ENCODE peak calls at places on chromosome 15, in four cellular contexts. S, U, A and L are unnamed samples.
A peak's percentile ranks its signal among the peaks of the same experiment; 100 is the strongest.

GRCh38 chr15:68819451-68820204 is 1.1 kb downstream of the ANP32A start:
- ATAC-seq in A (no peak), S (peak; percentile 1), U (no peak), L (peak; percentile 18)

GRCh38 chr15:62141643-62142588 is 23.2 kb downstream of the C2CD4B start:
- ATAC-seq in U (peak; percentile 70), A (no peak), S (no peak), L (no peak)

GRCh38 chr15:31308185-31308639 is 18.4 kb upstream of the KLF13 start:
- ATAC-seq in S (no peak), A (no peak), U (no peak), L (no peak)

GRCh38 chr15:68045289-68046265 is 8.5 kb upstream of the PIAS1 start:
- ATAC-seq in U (no peak), S (no peak), A (no peak), L (no peak)

GRCh38 chr15:64845183-64845611 is 3.5 kb downstream of the PLEKHO2 start:
- ATAC-seq in A (peak; percentile 3), U (no peak), S (no peak), L (no peak)

GRCh38 chr15:70748281-70748747 is 15.0 kb downstream of the UACA start:
- ATAC-seq in U (no peak), A (peak; percentile 66), S (peak; percentile 41), L (peak; percentile 55)

GRCh38 chr15:33311312-33311971 is 675 bp downstream of the RYR3 start:
- ATAC-seq in S (no peak), A (no peak), U (no peak), L (no peak)

GRCh38 chr15:38859574-38859973 is 295.0 kb upstream of the RASGRP1 start:
- ATAC-seq in U (no peak), S (no peak), A (no peak), L (no peak)

GRCh38 chr15:68730491-68731317 is 90.0 kb downstream of the ANP32A start:
- ATAC-seq in U (peak; percentile 34), A (peak; percentile 57), S (peak; percentile 68), L (peak; percentile 18)

GRCh38 chr15:91049378-91050127 is 27.2 kb upstream of the VPS33B start:
- ATAC-seq in S (peak; percentile 98), U (peak; percentile 93), A (peak; percentile 94), L (peak; percentile 58)
- H3K4me3 ChIP-seq in S (no peak overlapping the region), U (no peak overlapping the region), A (no peak overlapping the region), L (no peak overlapping the region)

DNA sequence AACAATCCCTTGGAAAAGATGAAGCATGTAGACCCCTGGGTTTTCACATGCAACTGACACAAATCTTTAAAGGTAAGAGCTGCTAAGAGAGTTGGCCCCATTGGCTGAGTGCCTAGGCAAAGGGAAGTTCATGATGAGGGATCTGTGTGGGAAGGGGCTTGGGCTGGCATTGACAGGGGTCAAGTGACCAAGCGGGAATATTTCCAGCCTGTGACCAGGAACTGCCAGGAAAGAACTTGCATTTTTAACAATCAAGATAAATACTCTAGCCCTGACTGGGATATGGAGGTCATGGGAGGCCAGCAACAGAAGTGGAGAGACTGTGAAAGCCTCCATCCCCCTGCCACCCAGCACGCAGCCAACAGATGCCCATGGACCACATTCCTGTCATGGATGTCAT is 361.1 kb upstream of the ATP10A start:
- ATAC-seq in U (no peak), S (no peak), A (no peak), L (no peak)
- H3K36me3 ChIP-seq in U (no peaks in the 10 kb centered on the region), S (no peaks in the 10 kb centered on the region), A (no peaks in the 10 kb centered on the region), L (no peaks in the 10 kb centered on the region)

GRCh38 chr15:73633111-73633990 is at the start of gene NPTN:
- ATAC-seq in S (peak; percentile 92), A (peak; percentile 96), U (peak; percentile 92), L (peak; percentile 95)
- TF ChIP-seq CTCF in S (no peak), A (no peak), U (no peak), L (peak; percentile 9)

GRCh38 chr15:82093774-82094211 is 48.0 kb upstream of the MEX3B start:
- ATAC-seq in A (no peak), U (no peak), S (no peak), L (no peak)
- H3K4me3 ChIP-seq in A (no peak overlapping the region), U (no peak overlapping the region), S (no peak overlapping the region), L (no peak overlapping the region)

DNA sequence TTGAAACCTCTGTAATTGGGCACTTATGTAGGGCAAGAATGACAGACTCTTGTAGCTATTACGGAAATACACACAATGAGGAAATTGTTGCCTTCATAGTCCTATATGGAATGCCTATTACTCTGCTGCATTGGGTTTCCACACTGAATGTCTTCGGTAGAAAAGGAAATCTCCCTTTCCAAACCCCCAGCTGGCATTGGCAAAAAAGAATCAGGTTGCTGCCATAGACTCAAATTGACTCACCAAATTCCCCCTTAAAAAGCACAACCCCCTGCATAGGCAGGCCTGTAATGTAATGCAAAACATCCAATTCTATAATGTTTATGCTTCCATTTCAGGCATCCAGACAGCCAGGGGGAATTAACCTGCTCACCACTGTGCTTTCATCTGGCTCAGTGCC is 44.8 kb upstream of the NTRK3 start:
- ATAC-seq in A (no peak), S (no peak), U (no peak), L (no peak)
- H3K36me3 ChIP-seq in A (no peaks in the 10 kb centered on the region), S (no peaks in the 10 kb centered on the region), U (no peaks in the 10 kb centered on the region), L (no peaks in the 10 kb centered on the region)

GRCh38 chr15:84703808-84704207 is 12.1 kb downstream of the SEC11A start:
- ATAC-seq in S (no peak), A (no peak), U (no peak), L (no peak)

GRCh38 chr15:84699538-84700191 is 16.3 kb downstream of the SEC11A start:
- ATAC-seq in U (no peak), A (no peak), S (no peak), L (no peak)

GRCh38 chr15:84697353-84697990 is 18.5 kb downstream of the SEC11A start:
- ATAC-seq in U (no peak), S (no peak), A (peak; percentile 29), L (no peak)

DNA sequence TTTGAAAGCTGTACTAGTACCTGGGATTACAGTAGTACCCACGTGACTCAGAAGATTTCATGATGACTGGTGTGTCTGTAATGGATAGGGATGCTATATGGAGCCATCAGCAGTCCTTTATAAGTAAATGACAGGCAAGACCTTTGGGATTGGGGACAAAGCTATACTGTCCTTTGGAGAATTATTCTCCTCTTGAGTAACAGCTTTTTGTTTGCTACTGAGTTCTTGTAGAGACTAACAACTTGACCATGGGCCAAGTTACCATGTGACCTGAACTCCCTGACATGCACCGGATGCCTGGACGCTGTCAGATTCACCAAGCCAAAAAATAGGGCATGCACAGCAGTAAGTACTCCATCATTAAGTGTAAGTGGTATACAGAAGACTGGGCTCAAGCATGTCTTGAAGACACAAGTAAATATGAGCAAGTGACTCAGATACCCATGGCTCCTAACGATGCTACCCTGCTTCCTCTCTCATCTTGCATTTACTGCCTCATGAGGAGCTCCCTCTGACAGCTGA is 12.9 kb downstream of the SEC11A start:
- ATAC-seq in A (peak; percentile 83), U (peak; percentile 67), S (peak; percentile 78), L (peak; percentile 77)
- TF ChIP-seq CTCF in A (no peak), U (no peak), S (no peak), L (no peak)